ENCODE peak calls at places on chromosomes 6 and 20, in six cellular contexts. O, E, T, B, I and X are unnamed samples.

GRCh38 chr20:57650756-57651483 is 30.7 kb upstream of the ZBP1 start:
- DNase-seq in O (no peak), E (no peak), T (peak; percentile 26), B (no peak), I (no peak), X (no peak)

GRCh38 chr6:7147051-7147671 is 39.4 kb downstream of the RREB1 start:
- DNase-seq in O (no peak), E (no peak), T (no peak), B (no peak), I (peak; percentile 47), X (no peak)

GRCh38 chr20:39631557-39631956 is 669.4 kb downstream of the DHX35 start:
- DNase-seq in O (no peak), E (no peak), T (no peak), B (no peak), I (peak; percentile 55), X (no peak)

GRCh38 chr6:127843582-127843981 is 57.3 kb downstream of the THEMIS start:
- DNase-seq in O (no peak), E (no peak), T (no peak), B (no peak), I (no peak), X (no peak)

GRCh38 chr20:13735829-13736228 is 48.9 kb downstream of the ESF1 start:
- DNase-seq in O (no peak), E (no peak), T (no peak), B (no peak), I (no peak), X (no peak)

GRCh38 chr6:44188819-44189218 is 27.9 kb upstream of the MYMX start:
- DNase-seq in O (no peak), E (peak; percentile 59), T (no peak), B (no peak), I (no peak), X (no peak)

GRCh38 chr20:43824699-43825402 is 89.8 kb upstream of the TOX2 start:
- DNase-seq in O (no peak), E (peak; percentile 28), T (no peak), B (no peak), I (peak; percentile 58), X (no peak)

GRCh38 chr6:75145976-75146375 is 59.9 kb downstream of the COL12A1 start:
- DNase-seq in O (no peak), E (no peak), T (no peak), B (no peak), I (no peak), X (no peak)

GRCh38 chr6:31466466-31466865 is 31.5 kb upstream of the MICB start:
- DNase-seq in O (no peak), E (no peak), T (no peak), B (no peak), I (no peak), X (no peak)

GRCh38 chr6:154012852-154013251 is 26.2 kb upstream of the OPRM1 start:
- DNase-seq in O (no peak), E (no peak), T (no peak), B (no peak), I (no peak), X (no peak)

GRCh38 chr6:35370799-35371493 is 28.6 kb downstream of the PPARD start:
- DNase-seq in O (no peak), E (no peak), T (peak; percentile 35), B (no peak), I (no peak), X (no peak)

GRCh38 chr6:37514377-37514776 is 14.7 kb upstream of the CCDC167 start:
- DNase-seq in O (no peak), E (no peak), T (no peak), B (peak; percentile 52), I (peak; percentile 44), X (no peak)

GRCh38 chr6:37513155-37513554 is 13.5 kb upstream of the CCDC167 start:
- DNase-seq in O (no peak), E (no peak), T (no peak), B (no peak), I (no peak), X (no peak)

GRCh38 chr6:37512400-37512958 is 12.8 kb upstream of the CCDC167 start:
- DNase-seq in O (no peak), E (no peak), T (no peak), B (no peak), I (no peak), X (no peak)

GRCh38 chr6:37514840-37515239 is 15.1 kb upstream of the CCDC167 start:
- DNase-seq in O (no peak), E (no peak), T (no peak), B (no peak), I (no peak), X (no peak)

DNA sequence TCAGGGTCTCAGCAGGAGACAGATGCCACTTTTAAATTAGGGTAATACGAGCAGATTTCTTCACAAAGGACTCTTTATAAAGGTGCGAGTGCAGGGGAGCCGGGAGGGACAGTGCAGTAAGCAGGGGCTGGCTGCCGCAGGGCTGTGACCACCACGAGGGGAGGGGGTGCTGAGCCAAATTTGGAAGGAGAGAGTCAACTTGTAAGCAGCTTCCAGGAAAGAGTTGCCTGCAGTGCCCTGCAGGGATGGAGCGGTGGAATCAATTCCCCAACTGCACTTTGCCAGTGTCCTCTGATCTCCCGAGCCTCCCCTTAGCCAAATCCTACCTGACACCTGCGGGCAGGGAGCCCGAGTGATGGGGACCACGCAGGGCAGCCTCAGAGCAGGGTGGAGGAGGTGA is 13.9 kb upstream of the CCDC167 start:
- DNase-seq in O (no peak), E (no peak), T (no peak), B (no peak), I (no peak), X (no peak)
- H3K27me3 ChIP-seq in O (no peaks in the 10 kb centered on the region), E (peaks cover 4% of the 10 kb centered on the region), T (no peaks in the 10 kb centered on the region), B (no peaks in the 10 kb centered on the region), I (peaks cover 26% of the 10 kb centered on the region), X (peaks cover 5% of the 10 kb centered on the region)

GRCh38 chr6:27451660-27452390 is 21.1 kb downstream of the ZNF184 start:
- DNase-seq in O (no peak), E (no peak), T (no peak), B (no peak), I (no peak), X (no peak)

GRCh38 chr6:27448456-27448855 is 24.4 kb downstream of the ZNF184 start:
- DNase-seq in O (no peak), E (no peak), T (no peak), B (no peak), I (no peak), X (no peak)

GRCh38 chr6:27452496-27452897 is 20.4 kb downstream of the ZNF184 start:
- DNase-seq in O (no peak), E (no peak), T (no peak), B (peak; percentile 15), I (no peak), X (no peak)
- H3K9me3 ChIP-seq in O (peaks cover 82% of the 10 kb centered on the region), E (peaks cover 100% of the 10 kb centered on the region), T (peaks cover 21% of the 10 kb centered on the region), B (peaks cover 100% of the 10 kb centered on the region), I (peaks cover 68% of the 10 kb centered on the region), X (peaks cover 17% of the 10 kb centered on the region)

GRCh38 chr6:108633436-108633835 is 72.7 kb downstream of the FOXO3 start:
- DNase-seq in O (no peak), E (no peak), T (no peak), B (no peak), I (no peak), X (no peak)

GRCh38 chr6:108640104-108640503 is 79.4 kb downstream of the FOXO3 start:
- DNase-seq in O (no peak), E (no peak), T (no peak), B (no peak), I (no peak), X (no peak)

GRCh38 chr6:108635505-108636226 is 74.9 kb downstream of the FOXO3 start:
- DNase-seq in O (peak; percentile 35), E (no peak), T (peak; percentile 71), B (peak; percentile 62), I (no peak), X (no peak)

GRCh38 chr6:108638993-108639392 is 78.3 kb downstream of the FOXO3 start:
- DNase-seq in O (no peak), E (no peak), T (no peak), B (no peak), I (no peak), X (no peak)

GRCh38 chr6:108637963-108638362 is 77.2 kb downstream of the FOXO3 start:
- DNase-seq in O (no peak), E (no peak), T (no peak), B (no peak), I (no peak), X (no peak)
- H3K27ac ChIP-seq in O (no peak overlapping the region), E (no peak overlapping the region), T (no peak overlapping the region), B (no peak overlapping the region), I (no peak overlapping the region), X (no peak overlapping the region)

GRCh38 chr20:20375862-20376261 is 8.0 kb downstream of the INSM1 start:
- DNase-seq in O (no peak), E (no peak), T (no peak), B (no peak), I (no peak), X (no peak)
- H3K27me3 ChIP-seq in O (peaks cover 8% of the 10 kb centered on the region), E (peaks cover 7% of the 10 kb centered on the region), T (no peaks in the 10 kb centered on the region), B (peaks cover 11% of the 10 kb centered on the region), I (peaks cover 40% of the 10 kb centered on the region), X (no peaks in the 10 kb centered on the region)

DNA sequence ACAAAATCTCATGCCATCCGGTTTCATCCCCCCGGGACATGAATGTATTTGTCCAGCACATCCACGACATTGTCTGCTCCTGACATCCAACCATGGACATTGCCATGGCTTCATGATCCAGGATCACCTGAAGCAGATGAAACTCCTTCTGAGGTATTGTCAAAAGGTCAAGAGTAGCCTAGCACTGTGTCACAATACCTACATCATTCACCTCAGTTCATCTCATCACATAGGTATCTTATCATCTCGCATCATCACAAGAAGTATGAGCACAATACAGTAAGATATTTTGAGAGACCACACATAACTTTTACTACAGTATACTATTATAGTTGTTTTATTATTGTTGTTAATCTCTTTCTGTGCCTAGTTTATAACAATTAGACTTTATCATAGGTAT is 33.5 kb downstream of the ZNF184 start:
- DNase-seq in O (no peak), E (no peak), T (no peak), B (no peak), I (no peak), X (no peak)
- H3K9me3 ChIP-seq in O (peaks cover 2% of the 10 kb centered on the region), E (peaks cover 40% of the 10 kb centered on the region), T (peaks cover 5% of the 10 kb centered on the region), B (peaks cover 47% of the 10 kb centered on the region), I (no peaks in the 10 kb centered on the region), X (no peaks in the 10 kb centered on the region)

GRCh38 chr6:137121401-137121997 is 51.9 kb downstream of the IL22RA2 start:
- DNase-seq in O (no peak), E (no peak), T (no peak), B (no peak), I (no peak), X (no peak)
- H3K27ac ChIP-seq in O (no peak overlapping the region), E (no peak overlapping the region), T (no peak overlapping the region), B (no peak overlapping the region), I (no peak overlapping the region), X (no peak overlapping the region)

DNA sequence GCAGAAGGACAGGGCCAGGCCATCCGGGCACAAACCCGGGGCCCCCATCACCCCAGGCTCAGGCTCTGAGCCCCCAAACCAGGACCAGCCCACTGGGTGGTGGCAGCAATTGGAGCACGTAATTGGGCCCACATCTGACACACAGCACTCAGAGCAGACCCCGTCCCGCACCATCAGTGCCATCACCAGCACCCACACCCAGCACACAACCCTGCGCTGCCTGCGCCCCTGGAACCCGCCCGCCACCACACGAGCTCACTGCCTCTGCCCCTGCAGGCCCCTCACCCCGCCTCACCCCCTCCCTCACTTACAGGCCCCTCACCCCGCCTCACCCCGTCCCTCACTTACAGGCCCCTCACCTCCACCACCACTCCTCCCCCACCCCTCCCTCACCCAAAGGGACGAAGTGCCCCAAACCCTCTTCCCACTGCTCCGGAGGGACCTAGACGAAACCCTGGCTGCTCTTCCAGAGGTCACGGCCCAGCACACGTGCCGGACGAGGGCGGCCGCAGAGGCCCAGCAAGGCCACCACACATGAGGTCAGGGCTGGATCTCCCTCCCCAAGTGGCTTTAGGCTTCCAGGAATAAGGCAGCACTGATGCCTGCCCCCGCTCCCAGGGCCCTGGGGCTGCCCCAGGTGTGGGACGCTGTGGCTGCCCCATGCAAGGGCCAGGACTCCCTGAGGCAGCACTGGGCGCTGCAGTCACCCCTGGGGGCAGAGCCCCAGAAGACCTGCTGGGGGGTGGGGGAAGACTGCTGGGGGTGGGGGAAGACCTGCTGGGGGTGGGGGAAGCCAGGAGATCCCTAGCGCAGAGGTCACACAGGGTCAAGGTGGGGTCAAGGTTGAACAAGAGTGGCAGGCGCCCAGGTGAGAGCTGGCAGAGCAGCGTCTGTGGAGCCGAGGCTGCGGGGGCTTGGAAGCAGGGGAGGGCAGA is 22.4 kb downstream of the KCNQ2 start:
- DNase-seq in O (no peak), E (no peak), T (no peak), B (no peak), I (no peak), X (no peak)
- H3K27me3 ChIP-seq in O (no peaks in the 10 kb centered on the region), E (peaks cover 30% of the 10 kb centered on the region), T (peaks cover 6% of the 10 kb centered on the region), B (no peaks in the 10 kb centered on the region), I (peaks cover 13% of the 10 kb centered on the region), X (no peaks in the 10 kb centered on the region)